ENCODE peak calls at places on chromosomes 5 and 9, in ten cellular contexts. O, C, R, U, M, D, X, A, W and G are unnamed samples.

GRCh38 chr5:135186662-135187522 is 152.9 kb upstream of the PITX1 start:
- DNase-seq in D (no peak), W (no peak), R (no peak), X (no peak), M (no peak), O (no peak), C (no peak), A (no peak), U (no peak), G (no peak)

GRCh38 chr9:110650991-110651411 is 17.6 kb upstream of the MUSK start:
- DNase-seq in C (peak), O (no peak), R (peak), A (no peak), M (no peak), X (no peak), D (peak), W (no peak), U (no peak), G (no peak)

GRCh38 chr9:96048954-96049831 is 173.7 kb downstream of the ERCC6L2 start:
- DNase-seq in R (no peak), D (no peak), X (no peak), A (no peak), U (no peak), O (no peak), M (peak), C (no peak), W (no peak), G (no peak)

GRCh38 chr5:1421521-1422341 is 23.5 kb downstream of the SLC6A3 start:
- DNase-seq in X (no peak), A (no peak), M (no peak), U (no peak), O (no peak), D (no peak), W (no peak), C (no peak), R (no peak), G (peak)

GRCh38 chr5:178306430-178307225 is 74.0 kb upstream of the PHYKPL start:
- DNase-seq in M (no peak), A (no peak), W (no peak), C (no peak), O (no peak), U (no peak), R (no peak), D (no peak), X (no peak), G (peak)

GRCh38 chr5:9655641-9656040 is 25.5 kb upstream of the TAS2R1 start:
- DNase-seq in R (peak), X (no peak), O (no peak), M (no peak), W (no peak), D (no peak), U (no peak), A (no peak), C (no peak), G (no peak)

GRCh38 chr9:124210697-124211096 is 47.1 kb upstream of the NEK6 start:
- DNase-seq in A (no peak), D (no peak), W (no peak), M (no peak), C (no peak), U (no peak), O (no peak), R (no peak), X (no peak), G (no peak)

GRCh38 chr5:76733049-76733417 is 17.1 kb downstream of the F2R start:
- DNase-seq in M (peak), A (no peak), D (no peak), R (no peak), X (no peak), U (no peak), C (no peak), W (peak), O (no peak), G (no peak)

GRCh38 chr9:69554945-69555344 is 117.2 kb downstream of the APBA1 start:
- DNase-seq in M (no peak), D (peak), W (no peak), U (no peak), R (peak), X (no peak), A (no peak), C (peak), O (no peak), G (no peak)

GRCh38 chr5:168097852-168098251 is 193.6 kb upstream of the WWC1 start:
- DNase-seq in A (no peak), D (no peak), O (no peak), C (no peak), M (no peak), X (no peak), W (no peak), U (no peak), R (no peak), G (no peak)

GRCh38 chr9:120510816-120511215 is 69.2 kb downstream of the CDK5RAP2 start:
- DNase-seq in U (no peak), C (no peak), M (no peak), X (no peak), O (no peak), A (no peak), D (no peak), W (no peak), R (no peak), G (no peak)

GRCh38 chr9:137312852-137313325 is 10.8 kb upstream of the NRARP start:
- DNase-seq in C (no peak), M (no peak), O (no peak), D (no peak), A (no peak), U (no peak), R (no peak), W (no peak), X (no peak), G (no peak)

GRCh38 chr9:37464426-37465248 is 613 bp downstream of the ZBTB5 start:
- DNase-seq in A (no peak), X (peak), U (peak), C (peak), D (peak), R (peak), O (no peak), W (peak), M (peak), G (peak)

GRCh38 chr5:9025942-9026341 is 519.9 kb downstream of the SEMA5A start:
- DNase-seq in C (no peak), D (no peak), R (peak), X (no peak), M (no peak), A (no peak), W (no peak), O (no peak), U (no peak), G (no peak)

GRCh38 chr5:80269991-80270438 is 14.2 kb upstream of the SERINC5 start:
- DNase-seq in W (no peak), C (no peak), R (no peak), A (no peak), D (no peak), O (no peak), M (no peak), X (no peak), U (no peak), G (no peak)

GRCh38 chr9:69599232-69599971 is 72.8 kb downstream of the APBA1 start:
- DNase-seq in X (no peak), U (no peak), R (no peak), D (peak), A (no peak), M (no peak), O (no peak), C (no peak), W (no peak), G (no peak)

GRCh38 chr5:56825222-56825824 is 10.0 kb downstream of the MAP3K1 start:
- DNase-seq in X (no peak), W (no peak), A (no peak), M (no peak), R (no peak), O (no peak), D (no peak), C (no peak), U (no peak), G (no peak)

GRCh38 chr9:114611516-114612271 is 603 bp downstream of the TMEM268 start:
- DNase-seq in C (peak), W (no peak), U (peak), R (peak), A (no peak), O (no peak), D (peak), X (peak), M (peak), G (peak)

GRCh38 chr5:55331321-55331720 is 23.5 kb downstream of the MTREX start:
- DNase-seq in A (no peak), U (no peak), D (no peak), W (no peak), O (no peak), X (no peak), C (no peak), R (no peak), M (no peak), G (no peak)